ENCODE peak calls at places on chromosomes 1 and 21, in nine cellular contexts. One of them, this sample, is unnamed.

GRCh38 chr1:23743287-23744052 is at the start of gene ELOA:
- DNase-seq in heart right ventricle: peak
- DNase-seq in GM13976: peak
- DNase-seq in GM13977: peak
- DNase-seq in GM20000: peak
- DNase-seq in adrenal gland: peak
- DNase-seq in stomach: peak
- DNase-seq in pancreas: peak
- DNase-seq in B cell: peak
- DNase-seq in this sample: peak

GRCh38 chr21:38263493-38263892 is 6.7 kb downstream of the KCNJ15 start:
- DNase-seq in B cell: no peak
- DNase-seq in stomach: no peak
- DNase-seq in GM20000: no peak
- DNase-seq in heart right ventricle: no peak
- DNase-seq in pancreas: no peak
- DNase-seq in GM13976: no peak
- DNase-seq in GM13977: no peak
- DNase-seq in adrenal gland: no peak
- DNase-seq in this sample: no peak

GRCh38 chr1:162561616-162562451 is at the start of gene UAP1:
- DNase-seq in pancreas: no peak
- DNase-seq in GM20000: peak
- DNase-seq in heart right ventricle: no peak
- DNase-seq in B cell: no peak
- DNase-seq in GM13977: no peak
- DNase-seq in adrenal gland: peak
- DNase-seq in GM13976: no peak
- DNase-seq in stomach: no peak
- DNase-seq in this sample: no peak

GRCh38 chr1:19925342-19926070 is 2.1 kb upstream of the PLA2G2E start:
- DNase-seq in adrenal gland: no peak
- DNase-seq in pancreas: no peak
- DNase-seq in GM20000: no peak
- DNase-seq in GM13976: no peak
- DNase-seq in B cell: no peak
- DNase-seq in GM13977: no peak
- DNase-seq in heart right ventricle: no peak
- DNase-seq in stomach: no peak
- DNase-seq in this sample: no peak

GRCh38 chr1:113166473-113166872 is 93.5 kb downstream of the LRIG2 start:
- DNase-seq in B cell: no peak
- DNase-seq in adrenal gland: no peak
- DNase-seq in heart right ventricle: no peak
- DNase-seq in GM13977: no peak
- DNase-seq in GM20000: no peak
- DNase-seq in GM13976: no peak
- DNase-seq in stomach: no peak
- DNase-seq in pancreas: peak
- DNase-seq in this sample: no peak

GRCh38 chr1:83950106-83950661 is 48.7 kb downstream of the TTLL7 start:
- DNase-seq in heart right ventricle: no peak
- DNase-seq in stomach: no peak
- DNase-seq in B cell: no peak
- DNase-seq in GM13977: no peak
- DNase-seq in GM13976: no peak
- DNase-seq in pancreas: no peak
- DNase-seq in adrenal gland: no peak
- DNase-seq in GM20000: no peak
- DNase-seq in this sample: no peak

GRCh38 chr1:150065184-150065871 is 2.2 kb upstream of the VPS45 start:
- DNase-seq in stomach: no peak
- DNase-seq in GM13977: no peak
- DNase-seq in GM13976: no peak
- DNase-seq in GM20000: no peak
- DNase-seq in B cell: no peak
- DNase-seq in adrenal gland: no peak
- DNase-seq in heart right ventricle: no peak
- DNase-seq in pancreas: no peak
- DNase-seq in this sample: no peak

GRCh38 chr1:20184481-20184900 is 1.4 kb upstream of the UBXN10 start:
- DNase-seq in pancreas: no peak
- DNase-seq in B cell: no peak
- DNase-seq in GM20000: no peak
- DNase-seq in adrenal gland: no peak
- DNase-seq in stomach: no peak
- DNase-seq in GM13977: no peak
- DNase-seq in heart right ventricle: no peak
- DNase-seq in GM13976: no peak
- DNase-seq in this sample: peak

GRCh38 chr1:211549092-211549749 is 29.7 kb downstream of the SLC30A1 start:
- DNase-seq in pancreas: no peak
- DNase-seq in heart right ventricle: peak
- DNase-seq in B cell: no peak
- DNase-seq in stomach: peak
- DNase-seq in GM13976: no peak
- DNase-seq in GM13977: no peak
- DNase-seq in adrenal gland: no peak
- DNase-seq in GM20000: no peak
- DNase-seq in this sample: no peak

GRCh38 chr21:15495965-15496364 is 233.8 kb upstream of the USP25 start:
- DNase-seq in B cell: no peak
- DNase-seq in pancreas: no peak
- DNase-seq in GM13977: no peak
- DNase-seq in GM20000: no peak
- DNase-seq in stomach: no peak
- DNase-seq in GM13976: no peak
- DNase-seq in adrenal gland: no peak
- DNase-seq in heart right ventricle: no peak
- DNase-seq in this sample: no peak
- TF ChIP-seq CTCF in B cell: no peak
- TF ChIP-seq CTCF in pancreas: no peak
- TF ChIP-seq CTCF in GM13977: no peak
- TF ChIP-seq CTCF in GM20000: no peak
- TF ChIP-seq CTCF in stomach: no peak
- TF ChIP-seq CTCF in GM13976: no peak
- TF ChIP-seq CTCF in adrenal gland: no peak
- TF ChIP-seq CTCF in heart right ventricle: no peak
- TF ChIP-seq CTCF in this sample: no peak

GRCh38 chr21:28885853-28886177 is 106.9 kb downstream of the LTN1 start:
- DNase-seq in stomach: no peak
- DNase-seq in GM20000: no peak
- DNase-seq in adrenal gland: no peak
- DNase-seq in GM13976: no peak
- DNase-seq in B cell: no peak
- DNase-seq in GM13977: no peak
- DNase-seq in heart right ventricle: no peak
- DNase-seq in pancreas: no peak
- DNase-seq in this sample: no peak
- TF ChIP-seq CTCF in stomach: no peak
- TF ChIP-seq CTCF in GM20000: no peak
- TF ChIP-seq CTCF in adrenal gland: no peak
- TF ChIP-seq CTCF in GM13976: no peak
- TF ChIP-seq CTCF in B cell: no peak
- TF ChIP-seq CTCF in GM13977: no peak
- TF ChIP-seq CTCF in heart right ventricle: no peak
- TF ChIP-seq CTCF in pancreas: no peak
- TF ChIP-seq CTCF in this sample: no peak

GRCh38 chr1:184513421-184513820 is 126.6 kb downstream of the C1orf21 start:
- DNase-seq in B cell: no peak
- DNase-seq in pancreas: no peak
- DNase-seq in heart right ventricle: no peak
- DNase-seq in stomach: no peak
- DNase-seq in GM20000: no peak
- DNase-seq in GM13977: no peak
- DNase-seq in GM13976: no peak
- DNase-seq in adrenal gland: no peak
- DNase-seq in this sample: no peak

GRCh38 chr1:184514447-184514846 is 127.6 kb downstream of the C1orf21 start:
- DNase-seq in B cell: no peak
- DNase-seq in pancreas: no peak
- DNase-seq in adrenal gland: no peak
- DNase-seq in GM20000: no peak
- DNase-seq in GM13976: no peak
- DNase-seq in GM13977: no peak
- DNase-seq in heart right ventricle: no peak
- DNase-seq in stomach: no peak
- DNase-seq in this sample: no peak

GRCh38 chr1:184513966-184514365 is 127.1 kb downstream of the C1orf21 start:
- DNase-seq in stomach: no peak
- DNase-seq in pancreas: peak
- DNase-seq in GM13977: no peak
- DNase-seq in GM20000: no peak
- DNase-seq in B cell: no peak
- DNase-seq in heart right ventricle: no peak
- DNase-seq in GM13976: no peak
- DNase-seq in adrenal gland: peak
- DNase-seq in this sample: no peak

GRCh38 chr1:184510110-184510509 is 123.3 kb downstream of the C1orf21 start:
- DNase-seq in GM13977: no peak
- DNase-seq in heart right ventricle: no peak
- DNase-seq in GM13976: no peak
- DNase-seq in stomach: no peak
- DNase-seq in pancreas: no peak
- DNase-seq in adrenal gland: no peak
- DNase-seq in B cell: no peak
- DNase-seq in GM20000: no peak
- DNase-seq in this sample: no peak

DNA sequence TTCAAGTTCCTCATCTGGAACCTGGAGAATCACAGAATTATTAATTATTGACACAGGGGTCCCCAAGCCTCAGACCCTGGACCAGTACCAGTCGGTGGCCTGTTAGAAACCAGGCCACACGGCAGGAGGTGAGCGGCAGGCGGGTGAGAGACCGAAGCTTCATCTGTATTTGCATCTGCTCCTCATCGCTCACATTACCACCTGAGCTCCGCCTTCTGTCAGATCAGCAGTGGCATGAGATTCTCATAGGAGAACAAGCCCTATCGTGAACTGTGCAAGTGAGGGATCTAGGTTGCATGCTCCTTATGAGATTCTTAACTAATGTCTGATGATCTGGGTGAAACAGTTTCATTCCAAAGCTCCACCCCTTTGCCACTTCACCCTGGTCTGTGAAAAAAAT is 125.9 kb downstream of the C1orf21 start:
- DNase-seq in heart right ventricle: no peak
- DNase-seq in GM13976: no peak
- DNase-seq in GM13977: no peak
- DNase-seq in pancreas: no peak
- DNase-seq in adrenal gland: no peak
- DNase-seq in GM20000: no peak
- DNase-seq in stomach: no peak
- DNase-seq in B cell: no peak
- DNase-seq in this sample: no peak
- TF ChIP-seq CTCF in heart right ventricle: no peak
- TF ChIP-seq CTCF in GM13976: no peak
- TF ChIP-seq CTCF in GM13977: no peak
- TF ChIP-seq CTCF in pancreas: no peak
- TF ChIP-seq CTCF in adrenal gland: no peak
- TF ChIP-seq CTCF in GM20000: no peak
- TF ChIP-seq CTCF in stomach: no peak
- TF ChIP-seq CTCF in B cell: no peak
- TF ChIP-seq CTCF in this sample: no peak

GRCh38 chr1:235127203-235127602 is 1.4 kb downstream of the TOMM20 start:
- DNase-seq in heart right ventricle: no peak
- DNase-seq in adrenal gland: no peak
- DNase-seq in pancreas: no peak
- DNase-seq in B cell: no peak
- DNase-seq in GM13977: no peak
- DNase-seq in GM13976: no peak
- DNase-seq in GM20000: no peak
- DNase-seq in stomach: no peak
- DNase-seq in this sample: no peak
- TF ChIP-seq CTCF in heart right ventricle: no peak
- TF ChIP-seq CTCF in adrenal gland: no peak
- TF ChIP-seq CTCF in pancreas: no peak
- TF ChIP-seq CTCF in B cell: no peak
- TF ChIP-seq CTCF in GM13977: no peak
- TF ChIP-seq CTCF in GM13976: no peak
- TF ChIP-seq CTCF in GM20000: no peak
- TF ChIP-seq CTCF in stomach: no peak
- TF ChIP-seq CTCF in this sample: no peak

GRCh38 chr1:156608036-156608674 is 6.9 kb upstream of the GPATCH4 start:
- DNase-seq in GM13977: peak
- DNase-seq in GM20000: peak
- DNase-seq in stomach: peak
- DNase-seq in B cell: peak
- DNase-seq in GM13976: peak
- DNase-seq in heart right ventricle: no peak
- DNase-seq in pancreas: peak
- DNase-seq in adrenal gland: peak
- DNase-seq in this sample: peak
- TF ChIP-seq CTCF in GM13977: peak
- TF ChIP-seq CTCF in GM20000: peak
- TF ChIP-seq CTCF in stomach: peak
- TF ChIP-seq CTCF in B cell: peak
- TF ChIP-seq CTCF in GM13976: peak
- TF ChIP-seq CTCF in heart right ventricle: peak
- TF ChIP-seq CTCF in pancreas: peak
- TF ChIP-seq CTCF in adrenal gland: peak
- TF ChIP-seq CTCF in this sample: peak

GRCh38 chr1:43049487-43049886 is 90.8 kb upstream of the SLC2A1 start:
- DNase-seq in heart right ventricle: no peak
- DNase-seq in GM13977: no peak
- DNase-seq in GM13976: no peak
- DNase-seq in pancreas: no peak
- DNase-seq in adrenal gland: no peak
- DNase-seq in B cell: no peak
- DNase-seq in GM20000: no peak
- DNase-seq in stomach: no peak
- DNase-seq in this sample: no peak
- TF ChIP-seq CTCF in heart right ventricle: no peak
- TF ChIP-seq CTCF in GM13977: no peak
- TF ChIP-seq CTCF in GM13976: no peak
- TF ChIP-seq CTCF in pancreas: no peak
- TF ChIP-seq CTCF in adrenal gland: no peak
- TF ChIP-seq CTCF in B cell: no peak
- TF ChIP-seq CTCF in GM20000: no peak
- TF ChIP-seq CTCF in stomach: no peak
- TF ChIP-seq CTCF in this sample: no peak

DNA sequence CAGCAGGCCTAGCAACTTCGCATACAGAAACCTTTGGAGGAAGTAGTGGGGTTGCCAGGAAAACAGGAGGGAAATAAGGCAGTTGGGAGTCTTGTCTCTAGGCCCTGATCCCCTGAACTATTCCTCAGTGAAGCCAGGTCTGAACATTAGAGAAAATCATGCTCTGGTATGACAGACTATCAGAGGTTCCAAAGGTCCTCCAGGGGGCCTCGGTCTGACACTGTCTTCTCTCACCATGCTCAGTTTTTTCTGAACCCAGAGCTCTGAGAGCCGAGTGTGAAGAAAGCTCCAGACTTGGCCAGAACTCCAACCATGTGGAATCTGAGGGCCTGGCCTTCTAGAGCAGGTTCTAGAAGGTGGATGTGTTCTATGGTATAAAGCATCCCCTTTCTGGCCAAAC is 4.0 kb downstream of the TOMM40L start:
- DNase-seq in GM13977: no peak
- DNase-seq in adrenal gland: no peak
- DNase-seq in heart right ventricle: no peak
- DNase-seq in stomach: no peak
- DNase-seq in GM20000: no peak
- DNase-seq in B cell: no peak
- DNase-seq in GM13976: no peak
- DNase-seq in pancreas: no peak
- DNase-seq in this sample: no peak
- TF ChIP-seq CTCF in GM13977: peak
- TF ChIP-seq CTCF in adrenal gland: no peak
- TF ChIP-seq CTCF in heart right ventricle: no peak
- TF ChIP-seq CTCF in stomach: no peak
- TF ChIP-seq CTCF in GM20000: no peak
- TF ChIP-seq CTCF in B cell: no peak
- TF ChIP-seq CTCF in GM13976: no peak
- TF ChIP-seq CTCF in pancreas: no peak
- TF ChIP-seq CTCF in this sample: no peak